ENCODE peak calls at places on chromosomes 6 and 20, in six cellular contexts. R is transverse colon; U is NCI-H345; K is choroid plexus epithelial cell; X is tibial nerve; S is CD4-positive, alpha-beta memory T cell. E is an unnamed sample.

GRCh38 chr6:16649241-16649640 is 112.0 kb downstream of the ATXN1 start:
- DNase-seq in R (no peak), U (no peak), K (no peak), X (no peak), S (no peak), E (no peak)

GRCh38 chr20:57092112-57092899 is 174.1 kb downstream of the BMP7 start:
- DNase-seq in R (peak), U (peak), K (peak), X (peak), S (peak), E (no peak)

GRCh38 chr6:32794510-32794909 is 22.3 kb downstream of the HLA-DOB start:
- DNase-seq in R (no peak), U (no peak), K (no peak), X (no peak), S (no peak), E (no peak)

GRCh38 chr20:4234128-4234527 is 218.8 kb upstream of the RNF24 start:
- DNase-seq in R (no peak), U (no peak), K (peak), X (no peak), S (no peak), E (no peak)

GRCh38 chr6:45746046-45746445 is 269.6 kb downstream of the CLIC5 start:
- DNase-seq in R (no peak), U (no peak), K (peak), X (no peak), S (no peak), E (no peak)

GRCh38 chr6:99151634-99152344 is 197.7 kb downstream of the FAXC start:
- DNase-seq in R (peak), U (peak), K (peak), X (no peak), S (no peak), E (no peak)

GRCh38 chr6:169296170-169296569 is 42.5 kb upstream of the THBS2 start:
- DNase-seq in R (no peak), U (no peak), K (peak), X (no peak), S (no peak), E (no peak)

GRCh38 chr20:10714236-10714975 is 40.6 kb upstream of the JAG1 start:
- DNase-seq in R (no peak), U (no peak), K (no peak), X (no peak), S (no peak), E (no peak)

GRCh38 chr6:53546256-53546655 is 1.4 kb upstream of the GCLC start:
- DNase-seq in R (no peak), U (no peak), K (no peak), X (no peak), S (no peak), E (no peak)

GRCh38 chr20:34022154-34022842 is 28.6 kb downstream of the RALY start:
- DNase-seq in R (no peak), U (peak), K (peak), X (no peak), S (peak), E (no peak)

GRCh38 chr20:41618807-41619294 is 674 bp upstream of the CHD6 start:
- DNase-seq in R (no peak), U (peak), K (no peak), X (no peak), S (no peak), E (peak)

GRCh38 chr6:33298773-33299236 is at the start of gene RGL2:
- DNase-seq in R (peak), U (peak), K (peak), X (peak), S (no peak), E (peak)

GRCh38 chr6:140073456-140073855 is 699.0 kb upstream of the CITED2 start:
- DNase-seq in R (no peak), U (no peak), K (peak), X (no peak), S (no peak), E (no peak)

GRCh38 chr6:12751694-12752304 is 35.2 kb downstream of the PHACTR1 start:
- DNase-seq in R (peak), U (no peak), K (peak), X (peak), S (peak), E (no peak)

GRCh38 chr20:25090492-25091429 is 8.8 kb upstream of the VSX1 start:
- DNase-seq in R (peak), U (peak), K (no peak), X (no peak), S (peak), E (no peak)

GRCh38 chr6:116268589-116269293 is 11.0 kb downstream of the TSPYL1 start:
- DNase-seq in R (no peak), U (peak), K (peak), X (no peak), S (peak), E (no peak)

GRCh38 chr6:9623985-9624384 is 790.9 kb downstream of the TFAP2A start:
- DNase-seq in R (no peak), U (no peak), K (no peak), X (no peak), S (no peak), E (no peak)

GRCh38 chr6:169664227-169664626 is 37.6 kb downstream of the WDR27 start:
- DNase-seq in R (no peak), U (no peak), K (no peak), X (no peak), S (no peak), E (no peak)

GRCh38 chr20:3163099-3164042 is 3.7 kb upstream of the FASTKD5 start:
- DNase-seq in R (no peak), U (no peak), K (no peak), X (no peak), S (no peak), E (no peak)

GRCh38 chr6:145731432-145731831 is 3.9 kb downstream of the EPM2A start:
- DNase-seq in R (no peak), U (no peak), K (no peak), X (no peak), S (no peak), E (no peak)

GRCh38 chr6:154893927-154894326 is 101.2 kb upstream of the TIAM2 start:
- DNase-seq in R (no peak), U (no peak), K (no peak), X (no peak), S (no peak), E (no peak)

GRCh38 chr6:154386848-154387717 is 30.5 kb upstream of the IPCEF1 start:
- DNase-seq in R (no peak), U (no peak), K (peak), X (no peak), S (no peak), E (no peak)

GRCh38 chr20:41476013-41476441 is 109.4 kb upstream of the EMILIN3 start:
- DNase-seq in R (peak), U (peak), K (peak), X (peak), S (no peak), E (no peak)

GRCh38 chr20:2932497-2932896 is 59.2 kb downstream of the PTPRA start:
- DNase-seq in R (no peak), U (no peak), K (peak), X (no peak), S (no peak), E (no peak)

GRCh38 chr6:166330612-166331011 is 11.7 kb downstream of the SFT2D1 start:
- DNase-seq in R (peak), U (no peak), K (peak), X (no peak), S (no peak), E (no peak)